ENCODE peak calls at places on chromosomes 2 and 18, in six cellular contexts. H is activated CD4-positive, alpha-beta T cell treated with anti-CD3 and anti-CD28 coated beads for 24 hours; P is mucosa of descending colon; U is GF-D8; O is breast epithelium; A is Caki2. W is an unnamed sample.
A peak's percentile ranks its signal among the peaks of the same experiment; 100 is the strongest.

GRCh38 chr2:37343537-37344434 is 644 bp upstream of the QPCT start:
- DNase-seq in O (no peak), H (no peak), A (peak; percentile 27), P (no peak), U (no peak), W (no peak)

GRCh38 chr2:37873749-37874330 is 51.2 kb upstream of the RMDN2 start:
- DNase-seq in U (no peak), A (no peak), P (no peak), H (no peak), O (no peak), W (no peak)

GRCh38 chr18:36634573-36635216 is 194.1 kb downstream of the TPGS2 start:
- DNase-seq in H (no peak), U (no peak), O (no peak), A (peak; percentile 85), P (no peak), W (no peak)

GRCh38 chr2:27212626-27213471 is 781 bp upstream of the SLC5A6 start:
- DNase-seq in U (peak; percentile 28), A (peak; percentile 22), P (no peak), O (peak; percentile 23), H (no peak), W (peak; percentile 54)

GRCh38 chr2:210072922-210073509 is 70.6 kb downstream of the RPE start:
- DNase-seq in O (no peak), A (peak; percentile 43), P (no peak), H (no peak), U (peak; percentile 53), W (no peak)

GRCh38 chr2:220198911-220199310 is 571.5 kb downstream of the SLC4A3 start:
- DNase-seq in U (no peak), H (no peak), O (no peak), A (no peak), P (no peak), W (no peak)

GRCh38 chr2:8535821-8536685 is 145.8 kb upstream of the ID2 start:
- DNase-seq in P (no peak), U (peak; percentile 61), O (no peak), A (no peak), H (no peak), W (no peak)

GRCh38 chr18:64409511-64409910 is 260.6 kb upstream of the LINC00305 start:
- DNase-seq in P (no peak), H (no peak), A (no peak), O (no peak), U (no peak), W (no peak)

GRCh38 chr2:151238527-151239487 is 22.9 kb downstream of the RBM43 start:
- DNase-seq in O (peak; percentile 53), A (peak; percentile 41), H (peak; percentile 27), P (no peak), U (peak; percentile 35), W (peak; percentile 20)

GRCh38 chr2:26724004-26724750 is 31.7 kb downstream of the KCNK3 start:
- DNase-seq in A (peak; percentile 93), U (no peak), H (no peak), P (peak; percentile 67), O (peak; percentile 34), W (no peak)

GRCh38 chr2:31580321-31581117 is at the start of gene SRD5A2:
- DNase-seq in P (no peak), U (no peak), H (no peak), A (no peak), O (no peak), W (no peak)

GRCh38 chr2:24768013-24768412 is 25.2 kb downstream of the PTRHD1 start:
- DNase-seq in O (no peak), U (no peak), P (no peak), A (no peak), H (no peak), W (no peak)

GRCh38 chr2:40760071-40760666 is 308.3 kb upstream of the SLC8A1 start:
- DNase-seq in U (no peak), O (no peak), H (no peak), A (peak; percentile 48), P (no peak), W (no peak)

GRCh38 chr2:231300722-231301076 is 94.8 kb upstream of the B3GNT7 start:
- DNase-seq in P (no peak), H (no peak), O (no peak), U (no peak), A (no peak), W (no peak)

GRCh38 chr2:165357758-165358157 is 111.7 kb upstream of the CSRNP3 start:
- DNase-seq in P (no peak), O (no peak), A (peak; percentile 53), U (no peak), H (no peak), W (no peak)

GRCh38 chr2:190910341-190911136 is 29.9 kb downstream of the GLS start:
- DNase-seq in H (no peak), A (no peak), U (no peak), O (no peak), P (no peak), W (no peak)

GRCh38 chr18:46148810-46149209 is 44.6 kb downstream of the HAUS1 start:
- DNase-seq in U (no peak), A (peak; percentile 56), H (peak; percentile 41), O (peak; percentile 20), P (no peak), W (peak; percentile 33)

GRCh38 chr2:48483506-48483905 is 46.4 kb upstream of the STON1 start:
- DNase-seq in A (no peak), H (no peak), O (no peak), P (no peak), U (no peak), W (no peak)

W was measured in effector CD4-positive, alpha-beta T cell.